ENCODE peak calls at places on chromosomes 6 and 20, in six cellular contexts. One of them, this sample, is unnamed.

GRCh38 chr6:138527376-138528092 is 28.2 kb upstream of the NHSL1 start:
- DNase-seq in AG09309: no peak
- DNase-seq in astrocyte of the cerebellum: no peak
- DNase-seq in heart right ventricle: no peak
- DNase-seq in cardiac muscle cell: no peak
- DNase-seq in CD14-positive monocyte: no peak
- DNase-seq in this sample: no peak

GRCh38 chr20:38315290-38315966 is 11.5 kb downstream of the BPI start:
- DNase-seq in cardiac muscle cell: peak
- DNase-seq in AG09309: no peak
- DNase-seq in astrocyte of the cerebellum: no peak
- DNase-seq in heart right ventricle: no peak
- DNase-seq in CD14-positive monocyte: no peak
- DNase-seq in this sample: no peak

GRCh38 chr6:150775400-150775799 is 90.1 kb upstream of the MTHFD1L start:
- DNase-seq in astrocyte of the cerebellum: no peak
- DNase-seq in cardiac muscle cell: no peak
- DNase-seq in AG09309: no peak
- DNase-seq in heart right ventricle: no peak
- DNase-seq in CD14-positive monocyte: no peak
- DNase-seq in this sample: no peak

GRCh38 chr6:32968770-32969684 is 633 bp downstream of the BRD2 start:
- DNase-seq in CD14-positive monocyte: peak
- DNase-seq in heart right ventricle: peak
- DNase-seq in AG09309: no peak
- DNase-seq in cardiac muscle cell: peak
- DNase-seq in astrocyte of the cerebellum: peak
- DNase-seq in this sample: peak

GRCh38 chr6:70706491-70707123 is 38.9 kb downstream of the SMAP1 start:
- DNase-seq in AG09309: no peak
- DNase-seq in heart right ventricle: no peak
- DNase-seq in astrocyte of the cerebellum: peak
- DNase-seq in CD14-positive monocyte: no peak
- DNase-seq in cardiac muscle cell: peak
- DNase-seq in this sample: peak

GRCh38 chr6:109434456-109434855 is 6.0 kb downstream of the PPIL6 start:
- DNase-seq in AG09309: peak
- DNase-seq in CD14-positive monocyte: no peak
- DNase-seq in astrocyte of the cerebellum: no peak
- DNase-seq in heart right ventricle: no peak
- DNase-seq in cardiac muscle cell: peak
- DNase-seq in this sample: no peak

GRCh38 chr6:109869398-109870165 is 108.5 kb upstream of the GPR6 start:
- DNase-seq in heart right ventricle: no peak
- DNase-seq in AG09309: no peak
- DNase-seq in cardiac muscle cell: peak
- DNase-seq in CD14-positive monocyte: no peak
- DNase-seq in astrocyte of the cerebellum: no peak
- DNase-seq in this sample: no peak

GRCh38 chr6:137657351-137657911 is 163.2 kb upstream of the OLIG3 start:
- DNase-seq in CD14-positive monocyte: no peak
- DNase-seq in cardiac muscle cell: no peak
- DNase-seq in AG09309: no peak
- DNase-seq in astrocyte of the cerebellum: no peak
- DNase-seq in heart right ventricle: no peak
- DNase-seq in this sample: peak

GRCh38 chr6:25698631-25699030 is 46.6 kb downstream of the SCGN start:
- DNase-seq in AG09309: no peak
- DNase-seq in astrocyte of the cerebellum: no peak
- DNase-seq in heart right ventricle: no peak
- DNase-seq in CD14-positive monocyte: no peak
- DNase-seq in cardiac muscle cell: no peak
- DNase-seq in this sample: no peak

GRCh38 chr6:147088861-147089260 is 115.4 kb upstream of the STXBP5 start:
- DNase-seq in heart right ventricle: no peak
- DNase-seq in AG09309: no peak
- DNase-seq in CD14-positive monocyte: no peak
- DNase-seq in cardiac muscle cell: no peak
- DNase-seq in astrocyte of the cerebellum: no peak
- DNase-seq in this sample: no peak
- TF ChIP-seq CTCF in heart right ventricle: no peak
- TF ChIP-seq CTCF in AG09309: no peak
- TF ChIP-seq CTCF in CD14-positive monocyte: no peak
- TF ChIP-seq CTCF in cardiac muscle cell: no peak
- TF ChIP-seq CTCF in astrocyte of the cerebellum: no peak
- TF ChIP-seq CTCF in this sample: no peak

DNA sequence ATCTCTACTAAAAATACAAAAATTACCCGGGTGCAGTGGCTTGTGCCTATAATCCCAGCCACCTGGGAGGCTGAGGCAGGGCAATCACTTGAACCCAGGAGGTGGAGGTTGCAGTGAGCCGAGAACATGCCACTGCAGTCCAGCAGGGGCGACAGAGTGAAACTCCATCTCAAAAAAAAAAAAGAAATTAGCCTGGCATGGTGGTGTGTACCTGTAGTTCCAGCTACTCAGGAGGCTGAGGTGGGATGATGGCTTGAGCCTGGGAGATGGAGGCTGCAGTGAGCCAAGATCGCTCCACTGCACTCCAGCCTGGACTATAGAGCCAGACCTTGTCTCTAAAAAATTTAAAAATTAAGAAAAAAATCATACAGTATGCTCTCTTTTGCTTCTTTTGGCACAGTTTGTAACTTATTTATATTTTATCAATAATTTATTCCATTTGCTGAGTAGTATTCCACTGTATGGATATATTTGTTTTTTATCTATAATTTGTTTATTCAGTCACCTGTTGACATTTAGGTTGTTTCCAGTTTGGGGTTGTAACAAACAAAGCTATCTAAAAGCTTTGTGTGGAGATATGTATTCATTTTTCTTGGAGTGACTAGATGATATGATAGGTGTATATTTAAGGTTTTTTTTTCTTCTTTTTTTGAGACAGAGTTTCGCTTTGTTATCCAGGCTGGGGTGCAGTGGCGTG is 8.0 kb upstream of the MYBL2 start:
- DNase-seq in astrocyte of the cerebellum: no peak
- DNase-seq in cardiac muscle cell: no peak
- DNase-seq in CD14-positive monocyte: no peak
- DNase-seq in AG09309: no peak
- DNase-seq in heart right ventricle: no peak
- DNase-seq in this sample: peak
- TF ChIP-seq CTCF in astrocyte of the cerebellum: no peak
- TF ChIP-seq CTCF in cardiac muscle cell: no peak
- TF ChIP-seq CTCF in CD14-positive monocyte: no peak
- TF ChIP-seq CTCF in AG09309: no peak
- TF ChIP-seq CTCF in heart right ventricle: no peak
- TF ChIP-seq CTCF in this sample: peak

DNA sequence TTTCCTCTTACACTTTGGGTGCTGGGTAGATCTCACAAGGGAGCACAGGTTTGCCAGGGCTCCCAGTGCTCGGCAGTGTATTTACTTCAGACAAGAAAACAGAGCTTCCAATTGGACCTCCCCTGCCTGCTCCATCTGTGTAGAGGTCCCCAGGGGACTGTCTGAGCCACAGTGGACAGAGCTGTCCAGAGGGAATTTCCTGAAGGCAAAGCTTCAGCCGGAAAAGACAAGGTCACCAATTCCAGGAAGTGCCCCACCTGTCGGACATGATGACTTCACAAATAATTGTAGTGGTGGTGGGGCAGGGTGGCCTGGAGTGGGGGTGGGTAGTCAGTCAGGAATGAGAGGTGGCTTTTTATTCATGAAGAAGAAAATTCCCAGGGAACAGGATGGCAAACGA is 18.6 kb downstream of the ADGRF5 start:
- DNase-seq in astrocyte of the cerebellum: no peak
- DNase-seq in cardiac muscle cell: no peak
- DNase-seq in AG09309: no peak
- DNase-seq in CD14-positive monocyte: no peak
- DNase-seq in heart right ventricle: peak
- DNase-seq in this sample: no peak
- TF ChIP-seq CTCF in astrocyte of the cerebellum: no peak
- TF ChIP-seq CTCF in cardiac muscle cell: no peak
- TF ChIP-seq CTCF in AG09309: no peak
- TF ChIP-seq CTCF in CD14-positive monocyte: no peak
- TF ChIP-seq CTCF in heart right ventricle: peak
- TF ChIP-seq CTCF in this sample: no peak

GRCh38 chr6:40577672-40578071 is 9.5 kb downstream of the LRFN2 start:
- DNase-seq in CD14-positive monocyte: no peak
- DNase-seq in astrocyte of the cerebellum: no peak
- DNase-seq in cardiac muscle cell: no peak
- DNase-seq in heart right ventricle: no peak
- DNase-seq in AG09309: no peak
- DNase-seq in this sample: no peak
- TF ChIP-seq CTCF in CD14-positive monocyte: no peak
- TF ChIP-seq CTCF in astrocyte of the cerebellum: no peak
- TF ChIP-seq CTCF in cardiac muscle cell: no peak
- TF ChIP-seq CTCF in heart right ventricle: no peak
- TF ChIP-seq CTCF in AG09309: no peak
- TF ChIP-seq CTCF in this sample: no peak

GRCh38 chr6:4790158-4790899 is 14.1 kb downstream of the CDYL start:
- DNase-seq in astrocyte of the cerebellum: no peak
- DNase-seq in CD14-positive monocyte: no peak
- DNase-seq in AG09309: no peak
- DNase-seq in cardiac muscle cell: no peak
- DNase-seq in heart right ventricle: no peak
- DNase-seq in this sample: no peak
- TF ChIP-seq CTCF in astrocyte of the cerebellum: no peak
- TF ChIP-seq CTCF in CD14-positive monocyte: peak
- TF ChIP-seq CTCF in AG09309: no peak
- TF ChIP-seq CTCF in cardiac muscle cell: no peak
- TF ChIP-seq CTCF in heart right ventricle: no peak
- TF ChIP-seq CTCF in this sample: peak

GRCh38 chr6:36546958-36547645 is at the start of gene STK38:
- DNase-seq in astrocyte of the cerebellum: peak
- DNase-seq in AG09309: peak
- DNase-seq in CD14-positive monocyte: peak
- DNase-seq in heart right ventricle: peak
- DNase-seq in cardiac muscle cell: peak
- DNase-seq in this sample: peak
- TF ChIP-seq CTCF in astrocyte of the cerebellum: no peak
- TF ChIP-seq CTCF in AG09309: peak
- TF ChIP-seq CTCF in CD14-positive monocyte: peak
- TF ChIP-seq CTCF in heart right ventricle: no peak
- TF ChIP-seq CTCF in cardiac muscle cell: peak
- TF ChIP-seq CTCF in this sample: peak

GRCh38 chr20:44471481-44471882 is 4.2 kb upstream of the TTPAL start:
- DNase-seq in heart right ventricle: no peak
- DNase-seq in AG09309: peak
- DNase-seq in astrocyte of the cerebellum: peak
- DNase-seq in CD14-positive monocyte: no peak
- DNase-seq in cardiac muscle cell: peak
- DNase-seq in this sample: no peak
- TF ChIP-seq CTCF in heart right ventricle: peak
- TF ChIP-seq CTCF in AG09309: peak
- TF ChIP-seq CTCF in astrocyte of the cerebellum: peak
- TF ChIP-seq CTCF in CD14-positive monocyte: no peak
- TF ChIP-seq CTCF in cardiac muscle cell: peak
- TF ChIP-seq CTCF in this sample: peak

DNA sequence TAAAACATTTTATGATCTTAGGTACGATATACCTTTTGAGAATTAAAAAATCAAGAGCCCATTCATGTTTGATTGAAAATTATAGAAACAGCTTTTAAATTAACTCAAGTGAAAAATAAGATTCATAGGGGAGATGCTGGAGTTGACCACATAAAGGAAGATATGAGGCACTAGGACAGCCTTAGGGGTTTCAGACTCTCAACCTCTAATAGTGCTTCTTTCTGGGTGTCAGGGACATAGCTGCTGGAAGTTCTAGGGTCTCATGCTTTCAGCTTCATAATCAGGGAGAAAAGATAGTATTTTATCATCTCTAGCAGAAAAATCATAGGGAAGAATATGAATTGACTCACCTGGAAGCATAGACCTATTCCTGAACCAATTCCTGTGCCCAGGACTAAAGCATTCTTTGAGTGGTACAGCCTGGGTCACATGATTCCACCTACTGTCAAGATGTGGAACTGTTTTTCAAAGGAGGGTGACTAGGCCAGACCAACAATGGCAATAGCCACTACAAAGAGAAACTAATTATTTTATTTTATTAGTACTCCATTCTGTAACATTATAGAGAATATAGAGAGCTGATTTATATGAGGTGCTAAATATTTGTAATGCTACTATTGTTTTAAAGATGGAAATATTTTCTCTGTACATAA is 27.8 kb upstream of the CENPW start:
- DNase-seq in heart right ventricle: no peak
- DNase-seq in astrocyte of the cerebellum: no peak
- DNase-seq in cardiac muscle cell: peak
- DNase-seq in CD14-positive monocyte: no peak
- DNase-seq in AG09309: no peak
- DNase-seq in this sample: no peak
- TF ChIP-seq CTCF in heart right ventricle: no peak
- TF ChIP-seq CTCF in astrocyte of the cerebellum: peak
- TF ChIP-seq CTCF in cardiac muscle cell: peak
- TF ChIP-seq CTCF in CD14-positive monocyte: peak
- TF ChIP-seq CTCF in AG09309: peak
- TF ChIP-seq CTCF in this sample: peak

This sample was measured in MM.1S.